ENCODE peak calls at places on chromosome 18, in six cellular contexts. S, J, W, C, P and Q are unnamed samples.

GRCh38 chr18:23740105-23740830 is 51.0 kb downstream of the LAMA3 start:
- DNase-seq in S (no peak), J (no peak), W (no peak), C (no peak), P (no peak), Q (no peak)

GRCh38 chr18:27627927-27628326 is 442.8 kb upstream of the CHST9 start:
- DNase-seq in S (no peak), J (no peak), W (no peak), C (no peak), P (no peak), Q (no peak)

GRCh38 chr18:76697441-76697901 is 124.9 kb upstream of the ZNF236 start:
- DNase-seq in S (no peak), J (no peak), W (no peak), C (no peak), P (peak; percentile 36), Q (no peak)

GRCh38 chr18:36126668-36127067 is 2.5 kb downstream of the SLC39A6 start:
- DNase-seq in S (no peak), J (no peak), W (no peak), C (no peak), P (no peak), Q (no peak)

GRCh38 chr18:26089247-26090129 is 925 bp downstream of the SS18 start:
- DNase-seq in S (no peak), J (no peak), W (no peak), C (no peak), P (no peak), Q (no peak)

GRCh38 chr18:49487711-49488310 is 777 bp upstream of the C18orf32 start:
- DNase-seq in S (no peak), J (no peak), W (no peak), C (no peak), P (no peak), Q (no peak)

GRCh38 chr18:73896685-73897084 is 250.9 kb downstream of the FBXO15 start:
- DNase-seq in S (no peak), J (no peak), W (no peak), C (no peak), P (no peak), Q (no peak)

GRCh38 chr18:47512056-47512455 is 260.6 kb upstream of the SKOR2 start:
- DNase-seq in S (no peak), J (no peak), W (no peak), C (no peak), P (no peak), Q (no peak)

GRCh38 chr18:24187689-24188088 is 48.8 kb downstream of the CABYR start:
- DNase-seq in S (no peak), J (no peak), W (no peak), C (no peak), P (no peak), Q (no peak)

GRCh38 chr18:62828091-62828640 is 112.8 kb downstream of the PHLPP1 start:
- DNase-seq in S (no peak), J (no peak), W (no peak), C (no peak), P (no peak), Q (no peak)

GRCh38 chr18:49473721-49474120 is 13.3 kb upstream of the DYM start:
- DNase-seq in S (no peak), J (no peak), W (no peak), C (no peak), P (no peak), Q (no peak)

GRCh38 chr18:42268186-42268725 is 313.2 kb downstream of the PIK3C3 start:
- DNase-seq in S (no peak), J (no peak), W (no peak), C (no peak), P (no peak), Q (no peak)

GRCh38 chr18:36297419-36298112 is at the start of gene FHOD3:
- DNase-seq in S (peak; percentile 92), J (no peak), W (peak; percentile 80), C (peak; percentile 76), P (peak; percentile 81), Q (peak; percentile 83)

GRCh38 chr18:63949068-63949737 is at the start of gene HMSD:
- DNase-seq in S (peak; percentile 83), J (no peak), W (peak; percentile 95), C (no peak), P (peak; percentile 43), Q (peak; percentile 79)

GRCh38 chr18:28455971-28456370 is 279.0 kb upstream of the CDH2 start:
- DNase-seq in S (no peak), J (no peak), W (no peak), C (no peak), P (no peak), Q (no peak)

GRCh38 chr18:44682181-44682870 is 1.6 kb downstream of the SETBP1 start:
- DNase-seq in S (peak; percentile 84), J (no peak), W (no peak), C (peak; percentile 87), P (no peak), Q (no peak)

GRCh38 chr18:79343567-79344207 is 52.0 kb upstream of the NFATC1 start:
- DNase-seq in S (no peak), J (no peak), W (no peak), C (no peak), P (no peak), Q (no peak)

GRCh38 chr18:76685402-76685801 is 137.0 kb upstream of the ZNF236 start:
- DNase-seq in S (no peak), J (no peak), W (no peak), C (no peak), P (no peak), Q (no peak)

GRCh38 chr18:75141166-75141565 is 67.8 kb downstream of the PTGR3 start:
- DNase-seq in S (no peak), J (no peak), W (no peak), C (no peak), P (no peak), Q (no peak)

GRCh38 chr18:3675994-3676393 is 226.0 kb downstream of the TGIF1 start:
- DNase-seq in S (no peak), J (no peak), W (no peak), C (no peak), P (no peak), Q (no peak)

GRCh38 chr18:11258014-11258413 is 108.6 kb upstream of the PIEZO2 start:
- DNase-seq in S (no peak), J (no peak), W (no peak), C (no peak), P (no peak), Q (no peak)

GRCh38 chr18:57497372-57498294 is 62.5 kb downstream of the ONECUT2 start:
- DNase-seq in S (no peak), J (no peak), W (no peak), C (no peak), P (no peak), Q (no peak)

GRCh38 chr18:50727721-50728470 is 91.9 kb downstream of the MRO start:
- DNase-seq in S (no peak), J (no peak), W (no peak), C (no peak), P (peak; percentile 32), Q (no peak)
- H3K4me3 ChIP-seq in S (no peak overlapping the region), J (no peak overlapping the region), W (no peak overlapping the region), C (no peak overlapping the region), P (no peak overlapping the region), Q (no peak overlapping the region)

GRCh38 chr18:12336887-12337286 is 28.8 kb downstream of the TUBB6 start:
- DNase-seq in S (no peak), J (no peak), W (no peak), C (no peak), P (no peak), Q (no peak)
- H3K36me3 ChIP-seq in S (peaks cover 43% of the 10 kb centered on the region), J (peaks cover 80% of the 10 kb centered on the region), W (no peaks in the 10 kb centered on the region), C (peaks cover 77% of the 10 kb centered on the region), P (peaks cover 90% of the 10 kb centered on the region), Q (no peaks in the 10 kb centered on the region)

DNA sequence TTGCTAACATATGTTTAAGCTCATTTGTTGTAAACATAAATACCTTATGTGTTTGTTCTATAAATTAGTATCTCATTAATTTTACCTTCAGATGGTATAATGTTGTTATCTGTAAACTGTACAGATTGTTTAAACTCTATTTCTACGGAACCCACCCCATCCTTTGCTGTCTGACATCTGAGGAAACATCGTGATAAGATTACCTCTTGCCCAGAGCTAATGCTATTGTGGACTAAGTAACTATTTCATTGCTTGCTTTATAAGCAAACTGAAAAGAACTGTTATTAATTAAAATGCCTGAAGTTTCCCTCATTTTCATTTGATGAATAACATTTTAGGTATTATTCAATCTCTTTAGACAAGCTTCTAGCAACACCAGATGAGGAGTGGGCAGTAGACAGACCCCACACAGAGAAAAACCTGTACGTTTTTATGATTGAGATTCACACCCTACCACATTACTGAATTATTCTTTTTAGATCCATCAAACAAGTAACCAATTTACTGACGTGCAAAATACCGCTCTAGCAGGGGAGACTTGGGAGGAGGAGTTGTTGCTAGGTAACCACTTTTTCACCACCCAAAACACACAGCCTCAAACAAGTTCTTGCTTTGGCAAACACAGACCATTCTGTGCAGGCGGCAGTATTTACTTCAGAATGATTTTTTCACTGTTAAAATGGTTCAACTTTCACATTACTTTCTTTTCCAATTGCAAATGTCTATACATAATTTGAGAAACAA is 1.9 kb upstream of the SYT4 start:
- DNase-seq in S (no peak), J (no peak), W (no peak), C (no peak), P (no peak), Q (no peak)
- H3K4me3 ChIP-seq in S (no peak overlapping the region), J (no peak overlapping the region), W (no peak overlapping the region), C (no peak overlapping the region), P (no peak overlapping the region), Q (no peak overlapping the region)

DNA sequence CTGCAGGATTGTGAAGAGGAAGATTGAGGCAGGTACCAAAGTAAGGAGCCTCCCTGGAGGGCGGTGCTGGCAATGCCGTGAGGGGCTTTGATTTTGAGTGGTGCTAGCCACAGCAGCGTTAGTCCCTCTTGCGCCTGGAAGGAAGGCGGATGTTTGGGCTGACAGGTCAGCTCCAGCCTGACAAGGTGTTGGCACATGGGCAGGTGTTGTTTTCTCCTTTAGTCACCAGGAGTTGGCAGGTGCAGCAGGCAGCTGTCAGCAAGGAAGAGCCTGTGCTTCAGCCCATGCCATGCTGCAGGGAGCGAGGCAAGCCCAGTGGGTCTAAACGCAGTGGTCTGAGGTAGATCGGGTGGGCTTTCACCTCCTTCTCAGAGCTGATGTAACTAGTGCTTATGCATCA is 8.5 kb downstream of the SEC11C start:
- DNase-seq in S (no peak), J (no peak), W (no peak), C (no peak), P (no peak), Q (peak; percentile 60)
- H3K36me3 ChIP-seq in S (no peaks in the 10 kb centered on the region), J (peaks cover 16% of the 10 kb centered on the region), W (no peaks in the 10 kb centered on the region), C (peaks cover 24% of the 10 kb centered on the region), P (peaks cover 36% of the 10 kb centered on the region), Q (peaks cover 4% of the 10 kb centered on the region)

DNA sequence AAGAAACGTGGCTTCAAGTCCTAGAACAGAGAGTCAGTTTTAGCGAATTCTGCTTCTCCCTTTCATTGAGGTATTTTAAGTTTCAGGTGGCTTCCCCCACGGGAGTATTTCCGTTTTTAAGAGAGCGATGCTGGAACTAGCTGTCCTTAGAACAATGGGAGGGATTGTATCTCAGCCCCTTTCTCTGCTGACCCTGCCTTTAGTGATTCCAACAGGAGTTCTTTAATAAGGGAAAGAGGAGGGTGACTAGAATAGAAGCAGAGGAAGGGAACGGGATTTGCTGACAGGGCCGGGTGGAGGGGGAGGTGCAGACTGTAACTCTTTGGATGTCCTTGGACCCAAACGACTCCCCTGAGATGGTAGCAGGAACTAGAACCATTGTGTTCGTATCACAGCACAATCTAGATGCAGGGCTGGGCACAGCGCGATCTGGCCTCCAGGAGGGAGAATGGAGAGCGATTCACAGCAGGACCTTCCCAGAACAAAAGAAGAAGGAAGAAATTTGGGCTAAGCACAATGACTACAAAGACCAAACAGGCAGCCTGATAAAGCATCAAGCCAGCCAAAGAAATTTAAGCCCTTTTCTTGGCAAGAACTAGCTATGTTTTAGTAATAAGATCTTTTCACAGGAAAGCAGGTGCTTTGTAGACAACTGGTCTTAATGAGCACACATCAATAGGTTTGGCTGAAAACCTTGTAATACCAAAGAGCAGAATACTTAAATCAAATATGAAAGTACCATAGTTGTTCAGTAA is 15.8 kb upstream of the RTTN start:
- DNase-seq in S (no peak), J (no peak), W (no peak), C (no peak), P (no peak), Q (no peak)
- H3K4me3 ChIP-seq in S (no peak overlapping the region), J (no peak overlapping the region), W (no peak overlapping the region), C (no peak overlapping the region), P (no peak overlapping the region), Q (no peak overlapping the region)